ENCODE peak calls at places on chromosomes 3 and 15, in ten cellular contexts. O is Panc1; C is HepG2; Y is naive thymus-derived CD4-positive, alpha-beta T cell; N is lung; Q is pancreas; S is HCT116; A is PC-3; B is RWPE2; W is foreskin keratinocyte. F is an unnamed sample.

GRCh38 chr15:29089731-29090616 is 179.6 kb downstream of the NSMCE3 start:
- ATAC-seq in O (no peak), C (no peak), Y (peak), N (no peak), Q (no peak), S (peak), A (no peak), B (no peak), W (no peak), F (no peak)

GRCh38 chr3:55567121-55567520 is 80.0 kb upstream of the WNT5A start:
- ATAC-seq in O (no peak), C (no peak), Y (no peak), N (no peak), Q (no peak), S (no peak), A (no peak), B (no peak), W (no peak), F (no peak)

GRCh38 chr3:48026951-48027908 is 11.0 kb upstream of the MAP4 start:
- ATAC-seq in O (no peak), C (peak), Y (no peak), N (no peak), Q (no peak), S (no peak), A (no peak), B (peak), W (no peak), F (no peak)

GRCh38 chr3:33030246-33030645 is 66.7 kb downstream of the GLB1 start:
- ATAC-seq in O (no peak), C (no peak), Y (no peak), N (no peak), Q (no peak), S (no peak), A (no peak), B (no peak), W (no peak), F (no peak)

GRCh38 chr15:41888662-41889253 is 5.1 kb downstream of the SPTBN5 start:
- ATAC-seq in O (no peak), C (no peak), Y (no peak), N (no peak), Q (no peak), S (no peak), A (no peak), B (no peak), W (no peak), F (no peak)

GRCh38 chr3:157606392-157607197 is 103.4 kb upstream of the VEPH1 start:
- ATAC-seq in O (peak), C (peak), Y (peak), N (peak), Q (peak), S (peak), A (peak), B (peak), W (peak), F (peak)

GRCh38 chr3:50971487-50971924 is 296.8 kb downstream of the DOCK3 start:
- ATAC-seq in O (peak), C (peak), Y (peak), N (peak), Q (peak), S (peak), A (peak), B (peak), W (peak), F (no peak)

GRCh38 chr15:78170848-78171773 is 21.9 kb downstream of the IDH3A start:
- ATAC-seq in O (no peak), C (no peak), Y (peak), N (no peak), Q (no peak), S (no peak), A (no peak), B (no peak), W (no peak), F (no peak)

GRCh38 chr3:32843504-32844321 is 25.9 kb downstream of the TRIM71 start:
- ATAC-seq in O (no peak), C (no peak), Y (no peak), N (no peak), Q (no peak), S (no peak), A (no peak), B (no peak), W (no peak), F (no peak)

GRCh38 chr3:184011937-184012889 is 5.5 kb downstream of the ABCC5 start:
- ATAC-seq in O (no peak), C (no peak), Y (no peak), N (no peak), Q (no peak), S (no peak), A (no peak), B (no peak), W (no peak), F (no peak)

GRCh38 chr3:197181751-197182150 is 116.7 kb downstream of the DLG1 start:
- ATAC-seq in O (no peak), C (no peak), Y (peak), N (no peak), Q (no peak), S (no peak), A (no peak), B (no peak), W (no peak), F (peak)

GRCh38 chr15:78242128-78242527 is 7.8 kb upstream of the ACSBG1 start:
- ATAC-seq in O (no peak), C (peak), Y (no peak), N (no peak), Q (no peak), S (peak), A (no peak), B (no peak), W (peak), F (no peak)

GRCh38 chr3:17544632-17545031 is 197.8 kb downstream of the TBC1D5 start:
- ATAC-seq in O (no peak), C (no peak), Y (no peak), N (no peak), Q (no peak), S (no peak), A (no peak), B (no peak), W (no peak), F (no peak)

GRCh38 chr3:41045491-41045890 is 153.8 kb upstream of the CTNNB1 start:
- ATAC-seq in O (no peak), C (no peak), Y (no peak), N (no peak), Q (no peak), S (no peak), A (no peak), B (no peak), W (no peak), F (no peak)

GRCh38 chr3:122564155-122564912 is at the start of the genes DTX3L and PARP9:
- ATAC-seq in O (peak), C (peak), Y (peak), N (peak), Q (peak), S (peak), A (peak), B (peak), W (peak), F (peak)

GRCh38 chr3:126484148-126484547 is 8.5 kb upstream of the ZXDC start:
- ATAC-seq in O (no peak), C (no peak), Y (no peak), N (no peak), Q (no peak), S (no peak), A (no peak), B (no peak), W (no peak), F (no peak)

GRCh38 chr3:82202254-82202653 is 440.8 kb upstream of the GBE1 start:
- ATAC-seq in O (no peak), C (no peak), Y (no peak), N (no peak), Q (no peak), S (no peak), A (no peak), B (no peak), W (no peak), F (no peak)

GRCh38 chr15:41323611-41324010 is 8.8 kb downstream of the OIP5 start:
- ATAC-seq in O (no peak), C (no peak), Y (no peak), N (no peak), Q (no peak), S (no peak), A (no peak), B (peak), W (no peak), F (no peak)

GRCh38 chr15:33872761-33873106 is 95.6 kb upstream of the CHRM5 start:
- ATAC-seq in O (no peak), C (no peak), Y (no peak), N (no peak), Q (no peak), S (no peak), A (no peak), B (no peak), W (no peak), F (no peak)

GRCh38 chr3:177124882-177125281 is 72.4 kb downstream of the TBL1XR1 start:
- ATAC-seq in O (no peak), C (no peak), Y (no peak), N (no peak), Q (no peak), S (no peak), A (no peak), B (no peak), W (no peak), F (no peak)

GRCh38 chr3:154242766-154243165 is 81.5 kb downstream of the DHX36 start:
- ATAC-seq in O (no peak), C (no peak), Y (no peak), N (no peak), Q (no peak), S (no peak), A (no peak), B (no peak), W (no peak), F (peak)

GRCh38 chr3:139572847-139573672 is 33.5 kb upstream of the RBP1 start:
- ATAC-seq in O (no peak), C (no peak), Y (peak), N (peak), Q (no peak), S (no peak), A (no peak), B (no peak), W (no peak), F (no peak)

GRCh38 chr3:158532099-158532734 is 38.8 kb upstream of the MLF1 start:
- ATAC-seq in O (no peak), C (no peak), Y (no peak), N (no peak), Q (no peak), S (peak), A (no peak), B (peak), W (peak), F (no peak)

GRCh38 chr15:78003539-78004008 is 73.9 kb downstream of the TBC1D2B start:
- ATAC-seq in O (no peak), C (no peak), Y (no peak), N (no peak), Q (peak), S (no peak), A (no peak), B (no peak), W (no peak), F (no peak)

GRCh38 chr3:171055336-171056178 is 29.0 kb upstream of the SLC2A2 start:
- ATAC-seq in O (peak), C (peak), Y (no peak), N (no peak), Q (no peak), S (peak), A (peak), B (peak), W (no peak), F (no peak)

GRCh38 chr3:53173107-53173506 is 12.1 kb downstream of the PRKCD start:
- ATAC-seq in O (no peak), C (no peak), Y (no peak), N (no peak), Q (no peak), S (no peak), A (no peak), B (no peak), W (no peak), F (no peak)

GRCh38 chr15:42490246-42490742 is 647 bp downstream of the ZNF106 start:
- ATAC-seq in O (no peak), C (peak), Y (no peak), N (no peak), Q (no peak), S (no peak), A (no peak), B (no peak), W (no peak), F (no peak)

GRCh38 chr3:126025862-126026261 is 56.9 kb downstream of the ROPN1B start:
- ATAC-seq in O (peak), C (no peak), Y (peak), N (no peak), Q (no peak), S (no peak), A (no peak), B (no peak), W (no peak), F (no peak)

GRCh38 chr3:38149701-38150100 is 11.2 kb downstream of the MYD88 start:
- ATAC-seq in O (no peak), C (no peak), Y (no peak), N (no peak), Q (no peak), S (no peak), A (no peak), B (no peak), W (no peak), F (no peak)

GRCh38 chr15:48463366-48463880 is 132.2 kb downstream of the DUT start:
- ATAC-seq in O (no peak), C (no peak), Y (no peak), N (no peak), Q (no peak), S (no peak), A (peak), B (no peak), W (no peak), F (no peak)

GRCh38 chr3:24174637-24175036 is 229.6 kb downstream of the NR1D2 start:
- ATAC-seq in O (no peak), C (no peak), Y (no peak), N (no peak), Q (no peak), S (no peak), A (no peak), B (no peak), W (no peak), F (no peak)

GRCh38 chr3:113231827-113232253 is 20.5 kb downstream of the BOC start:
- ATAC-seq in O (peak), C (peak), Y (no peak), N (peak), Q (peak), S (peak), A (peak), B (peak), W (peak), F (peak)

GRCh38 chr3:10273697-10274305 is 18.9 kb downstream of the GHRL start:
- ATAC-seq in O (no peak), C (no peak), Y (no peak), N (no peak), Q (peak), S (no peak), A (peak), B (no peak), W (peak), F (no peak)

GRCh38 chr3:15610083-15610482 is 8.5 kb downstream of the BTD start:
- ATAC-seq in O (peak), C (peak), Y (no peak), N (peak), Q (no peak), S (no peak), A (peak), B (peak), W (peak), F (peak)

GRCh38 chr3:127764841-127765362 is 57.4 kb downstream of the MGLL start:
- ATAC-seq in O (no peak), C (no peak), Y (no peak), N (no peak), Q (no peak), S (no peak), A (no peak), B (no peak), W (no peak), F (no peak)
- H3K27ac ChIP-seq in O (no peak), C (no peak), Y (no peak), N (no peak), Q (no peak), S (no peak), A (no peak), B (no peak), W (no peak), F (no peak)

GRCh38 chr3:142447308-142447851 is 457 bp downstream of the XRN1 start:
- ATAC-seq in O (peak), C (peak), Y (peak), N (peak), Q (peak), S (peak), A (peak), B (peak), W (peak), F (peak)

GRCh38 chr3:142447852-142448315 is at the start of gene XRN1:
- ATAC-seq in O (peak), C (peak), Y (peak), N (peak), Q (peak), S (peak), A (peak), B (peak), W (peak), F (peak)

GRCh38 chr3:142448424-142448823 is 587 bp upstream of the XRN1 start:
- ATAC-seq in O (no peak), C (no peak), Y (no peak), N (no peak), Q (no peak), S (no peak), A (no peak), B (no peak), W (no peak), F (no peak)

GRCh38 chr3:142445816-142446254 is 2.0 kb downstream of the XRN1 start:
- ATAC-seq in O (no peak), C (no peak), Y (no peak), N (no peak), Q (no peak), S (no peak), A (peak), B (no peak), W (no peak), F (no peak)

DNA sequence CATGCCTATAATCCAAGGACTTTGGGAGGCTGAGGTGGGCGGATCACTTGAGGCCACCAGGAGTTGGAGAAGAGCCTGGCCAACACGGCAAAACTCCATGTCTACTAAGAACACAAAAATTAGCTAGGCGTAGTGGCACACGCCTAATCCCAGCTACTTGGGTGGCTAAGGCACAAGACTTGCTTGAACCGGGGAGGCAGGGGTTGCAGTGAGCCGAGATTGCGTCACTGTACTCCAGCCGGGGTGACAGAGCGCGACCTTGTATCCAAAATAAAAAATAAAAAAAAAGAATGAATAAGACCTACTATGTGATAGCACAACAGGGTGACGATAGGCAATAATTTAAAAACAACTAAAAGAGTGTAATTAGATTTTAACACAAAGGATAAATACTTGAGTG is 3.5 kb downstream of the XRN1 start:
- ATAC-seq in O (no peak), C (no peak), Y (no peak), N (no peak), Q (no peak), S (no peak), A (no peak), B (no peak), W (no peak), F (no peak)
- H3K27ac ChIP-seq in O (no peak), C (no peak), Y (no peak), N (no peak), Q (no peak), S (no peak), A (no peak), B (no peak), W (no peak), F (no peak)

DNA sequence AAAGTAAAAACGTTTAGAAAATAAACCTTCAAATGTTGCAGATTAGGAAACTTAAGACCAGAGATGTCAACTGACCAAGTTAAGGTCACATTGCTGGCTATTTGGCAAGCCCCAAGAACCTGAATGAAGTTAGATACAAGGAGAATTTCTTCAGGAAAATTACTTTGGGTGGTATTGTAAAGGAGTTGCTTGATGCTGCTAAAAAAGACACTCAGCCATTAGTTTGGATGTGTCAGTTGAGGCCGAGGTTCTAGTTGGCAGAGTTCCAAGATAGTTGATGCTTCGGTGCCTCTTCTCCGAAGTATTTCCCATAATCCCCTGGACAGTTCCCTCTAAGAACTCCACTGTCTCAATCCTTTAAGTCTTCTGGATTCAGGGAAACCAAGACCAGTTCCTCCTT is 24.3 kb downstream of the SIAH2 start:
- ATAC-seq in O (no peak), C (no peak), Y (no peak), N (no peak), Q (no peak), S (peak), A (no peak), B (no peak), W (no peak), F (no peak)
- H3K27ac ChIP-seq in O (no peak), C (peak), Y (no peak), N (no peak), Q (no peak), S (no peak), A (no peak), B (no peak), W (peak), F (no peak)

GRCh38 chr3:30346927-30347320 is 259.5 kb upstream of the TGFBR2 start:
- ATAC-seq in O (no peak), C (no peak), Y (no peak), N (no peak), Q (no peak), S (no peak), A (no peak), B (no peak), W (no peak), F (no peak)
- H3K27ac ChIP-seq in O (peak), C (no peak), Y (no peak), N (no peak), Q (no peak), S (no peak), A (peak), B (peak), W (peak), F (no peak)

GRCh38 chr3:71402280-71402679 is 181.2 kb downstream of the FOXP1 start:
- ATAC-seq in O (no peak), C (no peak), Y (no peak), N (no peak), Q (no peak), S (no peak), A (no peak), B (no peak), W (no peak), F (no peak)
- H3K27ac ChIP-seq in O (no peak), C (no peak), Y (peak), N (no peak), Q (no peak), S (no peak), A (no peak), B (no peak), W (no peak), F (no peak)

GRCh38 chr3:6392123-6392522 is 468.8 kb upstream of the GRM7 start:
- ATAC-seq in O (no peak), C (no peak), Y (no peak), N (no peak), Q (no peak), S (no peak), A (no peak), B (no peak), W (no peak), F (no peak)

GRCh38 chr3:6394944-6395343 is 466.0 kb upstream of the GRM7 start:
- ATAC-seq in O (no peak), C (no peak), Y (no peak), N (no peak), Q (no peak), S (no peak), A (no peak), B (no peak), W (no peak), F (no peak)
- H3K27ac ChIP-seq in O (no peak), C (no peak), Y (no peak), N (no peak), Q (no peak), S (no peak), A (no peak), B (no peak), W (no peak), F (no peak)

GRCh38 chr3:108728105-108728504 is 29.1 kb downstream of the RETNLB start:
- ATAC-seq in O (no peak), C (no peak), Y (no peak), N (no peak), Q (no peak), S (no peak), A (no peak), B (no peak), W (no peak), F (no peak)

GRCh38 chr3:108728934-108729333 is 28.3 kb downstream of the RETNLB start:
- ATAC-seq in O (no peak), C (no peak), Y (no peak), N (no peak), Q (no peak), S (no peak), A (no peak), B (no peak), W (no peak), F (no peak)

GRCh38 chr3:108719178-108719577 is 38.0 kb downstream of the RETNLB start:
- ATAC-seq in O (no peak), C (no peak), Y (no peak), N (no peak), Q (no peak), S (no peak), A (no peak), B (no peak), W (no peak), F (no peak)

GRCh38 chr3:108722724-108723123 is 34.5 kb downstream of the RETNLB start:
- ATAC-seq in O (no peak), C (no peak), Y (peak), N (no peak), Q (no peak), S (no peak), A (no peak), B (no peak), W (no peak), F (no peak)

DNA sequence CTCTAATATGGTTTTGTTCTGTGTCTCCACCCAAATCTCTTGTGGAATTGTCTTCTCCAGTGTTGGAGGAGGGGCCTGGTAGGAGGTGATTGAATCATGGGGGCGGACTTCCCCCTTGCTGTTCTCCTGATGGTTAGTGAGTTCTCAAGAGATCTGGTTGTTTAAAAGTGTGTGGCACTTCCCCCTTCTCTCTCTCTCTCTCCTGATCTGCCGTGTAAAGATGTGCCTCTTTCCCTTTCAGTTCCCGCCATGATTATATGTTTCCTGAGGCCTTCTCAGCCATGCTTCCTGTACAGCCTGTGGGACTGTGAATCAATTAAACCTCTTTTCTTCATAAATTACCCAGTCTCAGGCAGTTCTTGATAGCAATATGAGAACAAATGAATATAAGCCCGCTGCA is 33.1 kb downstream of the RETNLB start:
- ATAC-seq in O (no peak), C (no peak), Y (no peak), N (no peak), Q (no peak), S (no peak), A (no peak), B (no peak), W (no peak), F (no peak)
- H3K27ac ChIP-seq in O (no peak), C (no peak), Y (no peak), N (no peak), Q (no peak), S (no peak), A (no peak), B (no peak), W (no peak), F (no peak)

F was measured in gastroesophageal sphincter.